ENCODE peak calls at places on chromosomes 2 and 18, in four cellular contexts. R is Calu3, K is neural crest cell, J is AG08396. Z is an unnamed sample.

GRCh38 chr2:38533757-38534545 is 68.8 kb downstream of the HNRNPLL start:
- DNase-seq in R (no peak), J (no peak), K (no peak), Z (no peak)

GRCh38 chr2:217927601-217928323 is 75.0 kb downstream of the TNS1 start:
- DNase-seq in R (no peak), J (no peak), K (no peak), Z (no peak)

GRCh38 chr2:24885221-24886113 is 34.6 kb downstream of the ADCY3 start:
- DNase-seq in K (no peak), J (no peak), R (no peak), Z (peak)

GRCh38 chr2:50538137-50538536 is 493.8 kb downstream of the NRXN1 start:
- DNase-seq in K (no peak), J (no peak), R (no peak), Z (no peak)

GRCh38 chr2:145740302-145740701 is 1220.4 kb upstream of the ZEB2 start:
- DNase-seq in K (no peak), R (no peak), J (no peak), Z (no peak)

GRCh38 chr2:101106453-101107181 is 44.6 kb downstream of the TBC1D8 start:
- DNase-seq in R (no peak), K (no peak), J (no peak), Z (peak)

GRCh38 chr2:239131521-239131920 is 269.3 kb downstream of the HDAC4 start:
- DNase-seq in J (no peak), K (no peak), R (no peak), Z (no peak)

GRCh38 chr2:101815154-101815553 is 117.6 kb downstream of the MAP4K4 start:
- DNase-seq in R (no peak), J (no peak), K (no peak), Z (no peak)

GRCh38 chr2:159713691-159714585 is 1.6 kb downstream of the MARCHF7 start:
- DNase-seq in R (no peak), J (peak), K (no peak), Z (no peak)

GRCh38 chr2:120732506-120733237 is 3.0 kb upstream of the GLI2 start:
- DNase-seq in K (no peak), R (no peak), J (no peak), Z (no peak)

GRCh38 chr18:8742382-8743361 is 37.3 kb downstream of the MTCL1 start:
- DNase-seq in R (no peak), J (no peak), K (no peak), Z (no peak)

GRCh38 chr2:20619624-20620024 is 31.3 kb downstream of the HS1BP3 start:
- DNase-seq in K (no peak), R (no peak), J (no peak), Z (no peak)

GRCh38 chr2:230723363-230723762 is 10.7 kb downstream of the CAB39 start:
- DNase-seq in R (no peak), K (no peak), J (no peak), Z (no peak)

GRCh38 chr2:74548919-74549684 is 4.6 kb downstream of the LOXL3 start:
- DNase-seq in R (peak), K (peak), J (peak), Z (peak)

GRCh38 chr2:238505119-238505891 is 78.6 kb downstream of the ASB1 start:
- DNase-seq in K (no peak), J (no peak), R (no peak), Z (no peak)

GRCh38 chr18:395481-396250 is 104.8 kb downstream of the COLEC12 start:
- DNase-seq in J (peak), R (no peak), K (no peak), Z (peak)

GRCh38 chr18:33839452-33840225 is 261.6 kb downstream of the ASXL3 start:
- DNase-seq in R (peak), J (peak), K (no peak), Z (peak)

GRCh38 chr2:166513952-166514351 is 19.9 kb upstream of the SCN7A start:
- DNase-seq in K (no peak), J (no peak), R (no peak), Z (no peak)

GRCh38 chr2:60884795-60885194 is 3.4 kb downstream of the REL start:
- DNase-seq in K (no peak), J (no peak), R (no peak), Z (no peak)

GRCh38 chr2:61855178-61855523 is 1.3 kb upstream of the FAM161A start:
- DNase-seq in J (no peak), R (peak), K (no peak), Z (peak)

GRCh38 chr2:7083580-7084509 is 166.6 kb downstream of the RNF144A start:
- DNase-seq in J (peak), K (no peak), R (peak), Z (no peak)

GRCh38 chr2:84481702-84482101 is 22.6 kb upstream of the SUCLG1 start:
- DNase-seq in J (peak), K (no peak), R (no peak), Z (no peak)

GRCh38 chr2:225270861-225271260 is 128.6 kb upstream of the NYAP2 start:
- DNase-seq in K (no peak), J (peak), R (peak), Z (peak)

GRCh38 chr2:237923507-237924163 is 43.2 kb upstream of the UBE2F start:
- DNase-seq in J (peak), R (peak), K (peak), Z (no peak)

GRCh38 chr18:56789004-56789888 is 138.1 kb downstream of the WDR7 start:
- DNase-seq in J (peak), K (no peak), R (peak), Z (no peak)

GRCh38 chr2:217207387-217208010 is 347.6 kb upstream of the TNP1 start:
- DNase-seq in R (no peak), K (no peak), J (no peak), Z (no peak)

GRCh38 chr2:43405829-43406228 is 179.4 kb upstream of the ZFP36L2 start:
- DNase-seq in R (no peak), J (no peak), K (no peak), Z (no peak)

GRCh38 chr2:44580875-44581515 is 219.2 kb downstream of the CAMKMT start:
- DNase-seq in R (no peak), J (no peak), K (no peak), Z (no peak)

GRCh38 chr18:32441536-32441935 is 29.1 kb downstream of the GAREM1 start:
- DNase-seq in J (no peak), R (no peak), K (no peak), Z (no peak)

GRCh38 chr2:17589406-17590035 is 49.0 kb downstream of the VSNL1 start:
- DNase-seq in K (no peak), J (no peak), R (no peak), Z (no peak)

GRCh38 chr2:42124051-42124813 is 44.9 kb upstream of the EML4 start:
- DNase-seq in R (no peak), J (no peak), K (no peak), Z (no peak)

GRCh38 chr2:205965707-205966106 is 120.3 kb downstream of the INO80D start:
- DNase-seq in J (no peak), K (no peak), R (no peak), Z (no peak)

GRCh38 chr18:50934545-50935211 is 33.2 kb upstream of the ELAC1 start:
- DNase-seq in R (no peak), J (no peak), K (no peak), Z (no peak)

GRCh38 chr18:62543021-62543420 is 20.2 kb downstream of the ZCCHC2 start:
- DNase-seq in R (no peak), K (no peak), J (no peak), Z (no peak)

GRCh38 chr2:40281021-40281940 is 170.6 kb downstream of the SLC8A1 start:
- DNase-seq in K (no peak), R (no peak), J (peak), Z (no peak)

GRCh38 chr2:203097735-203098134 is 83.1 kb downstream of the NBEAL1 start:
- DNase-seq in R (no peak), J (no peak), K (no peak), Z (no peak)

GRCh38 chr2:40161986-40162385 is 289.9 kb downstream of the SLC8A1 start:
- DNase-seq in R (no peak), J (no peak), K (no peak), Z (no peak)

GRCh38 chr2:26588576-26588975 is 52.6 kb downstream of the CIB4 start:
- DNase-seq in J (no peak), K (no peak), R (no peak), Z (no peak)

Z was measured in NCI-H345.